ENCODE peak calls at places on chromosomes 2 and 18, in seven cellular contexts. U, T, C, Z, J, L and X are unnamed samples.

GRCh38 chr2:128273469-128274081 is 45.1 kb downstream of the HS6ST1 start:
- DNase-seq in L (no peak), U (no peak), Z (no peak), J (no peak), T (no peak), C (no peak), X (no peak)

GRCh38 chr2:150090031-150090430 is 397.4 kb downstream of the RND3 start:
- DNase-seq in L (no peak), U (no peak), T (no peak), J (no peak), C (no peak), Z (no peak), X (no peak)

GRCh38 chr2:230864605-230865323 is at the start of gene ITM2C:
- DNase-seq in U (peak; percentile 76), Z (peak; percentile 24), C (peak; percentile 69), L (peak; percentile 55), J (peak; percentile 76), T (peak; percentile 82), X (peak; percentile 94)

GRCh38 chr2:20453087-20453486 is 6.2 kb downstream of the RHOB start:
- DNase-seq in Z (no peak), L (no peak), U (no peak), T (no peak), C (no peak), J (no peak), X (no peak)

GRCh38 chr2:55843096-55843991 is 80.2 kb downstream of the EFEMP1 start:
- DNase-seq in L (peak; percentile 96), J (peak; percentile 18), Z (no peak), C (peak; percentile 21), T (no peak), U (no peak), X (no peak)

GRCh38 chr18:3972291-3972985 is 482.7 kb downstream of the DLGAP1 start:
- DNase-seq in C (no peak), Z (no peak), U (no peak), T (no peak), J (no peak), L (no peak), X (no peak)

GRCh38 chr2:201854841-201855240 is 48.5 kb downstream of the CDK15 start:
- DNase-seq in L (no peak), C (no peak), U (no peak), T (no peak), J (no peak), Z (no peak), X (no peak)

GRCh38 chr2:9681427-9681817 is 50.6 kb upstream of the YWHAQ start:
- DNase-seq in J (no peak), L (no peak), C (no peak), T (peak; percentile 34), U (no peak), Z (no peak), X (no peak)

GRCh38 chr2:238655974-238656722 is 191.7 kb upstream of the TWIST2 start:
- DNase-seq in L (no peak), J (no peak), Z (no peak), U (no peak), T (no peak), C (no peak), X (no peak)

GRCh38 chr18:51668101-51668500 is 470.6 kb upstream of the MEX3C start:
- DNase-seq in C (peak; percentile 65), J (peak; percentile 11), Z (peak; percentile 85), L (peak; percentile 24), T (peak; percentile 57), U (peak; percentile 26), X (peak; percentile 46)

GRCh38 chr2:41990688-41991087 is 57.1 kb upstream of the PKDCC start:
- DNase-seq in L (no peak), J (no peak), C (no peak), T (no peak), U (no peak), Z (no peak), X (no peak)

GRCh38 chr2:106570316-106570715 is 83.2 kb downstream of the CD8B2 start:
- DNase-seq in U (no peak), L (no peak), T (no peak), J (no peak), Z (no peak), C (no peak), X (no peak)

GRCh38 chr18:69265661-69266060 is 135.0 kb upstream of the DOK6 start:
- DNase-seq in C (no peak), J (no peak), U (no peak), Z (no peak), T (no peak), L (no peak), X (no peak)

GRCh38 chr2:201964631-201965206 is 68.9 kb upstream of the FZD7 start:
- DNase-seq in J (no peak), Z (peak; percentile 73), U (peak; percentile 16), C (no peak), T (peak; percentile 21), L (peak; percentile 46), X (no peak)

GRCh38 chr2:99821572-99822369 is 320.6 kb downstream of the AFF3 start:
- DNase-seq in U (no peak), J (no peak), Z (no peak), C (no peak), L (peak; percentile 78), T (no peak), X (no peak)